ENCODE peak calls at places on chromosomes 13 and 19, in four cellular contexts. One of them, this sample, is unnamed.

GRCh38 chr13:75666646-75667351 is 30.7 kb downstream of the LMO7 start:
- DNase-seq in fibroblast of lung: peak; percentile 57
- DNase-seq in AG04450: no peak
- DNase-seq in colonic mucosa: no peak
- DNase-seq in this sample: no peak

GRCh38 chr19:54439174-54439851 is 9.7 kb upstream of the LENG8 start:
- DNase-seq in fibroblast of lung: peak; percentile 28
- DNase-seq in AG04450: no peak
- DNase-seq in colonic mucosa: no peak
- DNase-seq in this sample: no peak

GRCh38 chr13:72891423-72891822 is 109.5 kb downstream of the PIBF1 start:
- DNase-seq in fibroblast of lung: no peak
- DNase-seq in AG04450: no peak
- DNase-seq in colonic mucosa: no peak
- DNase-seq in this sample: no peak

GRCh38 chr13:78256479-78256878 is 337.8 kb upstream of the EDNRB start:
- DNase-seq in fibroblast of lung: no peak
- DNase-seq in AG04450: no peak
- DNase-seq in colonic mucosa: peak; percentile 30
- DNase-seq in this sample: no peak

GRCh38 chr13:23375007-23375971 is 58.2 kb downstream of the SACS start:
- DNase-seq in fibroblast of lung: peak; percentile 94
- DNase-seq in AG04450: peak; percentile 84
- DNase-seq in colonic mucosa: peak; percentile 96
- DNase-seq in this sample: peak; percentile 85

GRCh38 chr13:75511226-75511625 is 26.4 kb downstream of the COMMD6 start:
- DNase-seq in fibroblast of lung: no peak
- DNase-seq in AG04450: no peak
- DNase-seq in colonic mucosa: no peak
- DNase-seq in this sample: no peak

GRCh38 chr13:41458187-41458938 is 1.0 kb downstream of the RGCC start:
- DNase-seq in fibroblast of lung: peak; percentile 18
- DNase-seq in AG04450: no peak
- DNase-seq in colonic mucosa: peak; percentile 32
- DNase-seq in this sample: no peak

GRCh38 chr13:68257111-68257842 is 1027.1 kb upstream of the PCDH9 start:
- DNase-seq in fibroblast of lung: peak; percentile 51
- DNase-seq in AG04450: no peak
- DNase-seq in colonic mucosa: no peak
- DNase-seq in this sample: peak; percentile 47

GRCh38 chr19:2982556-2982955 is 5.2 kb downstream of the TLE6 start:
- DNase-seq in fibroblast of lung: no peak
- DNase-seq in AG04450: no peak
- DNase-seq in colonic mucosa: no peak
- DNase-seq in this sample: no peak

GRCh38 chr13:79722885-79723445 is 242.0 kb downstream of the NDFIP2 start:
- DNase-seq in fibroblast of lung: no peak
- DNase-seq in AG04450: no peak
- DNase-seq in colonic mucosa: no peak
- DNase-seq in this sample: no peak

GRCh38 chr19:46221981-46222610 is 7.4 kb upstream of the IGFL1 start:
- DNase-seq in fibroblast of lung: peak; percentile 39
- DNase-seq in AG04450: no peak
- DNase-seq in colonic mucosa: no peak
- DNase-seq in this sample: no peak

GRCh38 chr19:36113895-36114762 is 546 bp downstream of the POLR2I start:
- DNase-seq in fibroblast of lung: peak; percentile 33
- DNase-seq in AG04450: no peak
- DNase-seq in colonic mucosa: no peak
- DNase-seq in this sample: no peak

GRCh38 chr13:24865158-24865557 is 101.2 kb downstream of the RNF17 start:
- DNase-seq in fibroblast of lung: peak; percentile 43
- DNase-seq in AG04450: no peak
- DNase-seq in colonic mucosa: no peak
- DNase-seq in this sample: no peak

GRCh38 chr19:46587861-46588260 is 13.3 kb upstream of the CALM3 start:
- DNase-seq in fibroblast of lung: no peak
- DNase-seq in AG04450: no peak
- DNase-seq in colonic mucosa: no peak
- DNase-seq in this sample: no peak

GRCh38 chr19:54106716-54107115 is 4.1 kb downstream of the NDUFA3 start:
- DNase-seq in fibroblast of lung: no peak
- DNase-seq in AG04450: no peak
- DNase-seq in colonic mucosa: no peak
- DNase-seq in this sample: no peak

GRCh38 chr19:3368848-3369336 is 2.5 kb downstream of the NFIC start:
- DNase-seq in fibroblast of lung: peak; percentile 55
- DNase-seq in AG04450: no peak
- DNase-seq in colonic mucosa: no peak
- DNase-seq in this sample: no peak

GRCh38 chr19:4267101-4267900 is 11.8 kb upstream of the SHD start:
- DNase-seq in fibroblast of lung: peak; percentile 39
- DNase-seq in AG04450: no peak
- DNase-seq in colonic mucosa: peak; percentile 67
- DNase-seq in this sample: no peak

GRCh38 chr19:19554074-19555023 is 16.3 kb downstream of the CILP2 start:
- DNase-seq in fibroblast of lung: peak; percentile 35
- DNase-seq in AG04450: no peak
- DNase-seq in colonic mucosa: peak; percentile 57
- DNase-seq in this sample: no peak

GRCh38 chr19:45670670-45671453 is 2.8 kb downstream of the GIPR start:
- DNase-seq in fibroblast of lung: peak; percentile 72
- DNase-seq in AG04450: peak; percentile 36
- DNase-seq in colonic mucosa: peak; percentile 97
- DNase-seq in this sample: no peak

GRCh38 chr13:105464249-105464648 is 1071.2 kb downstream of the EFNB2 start:
- DNase-seq in fibroblast of lung: no peak
- DNase-seq in AG04450: no peak
- DNase-seq in colonic mucosa: no peak
- DNase-seq in this sample: no peak

GRCh38 chr13:107365466-107366215 is 797.7 kb upstream of the ARGLU1 start:
- DNase-seq in fibroblast of lung: peak; percentile 50
- DNase-seq in AG04450: peak; percentile 26
- DNase-seq in colonic mucosa: no peak
- DNase-seq in this sample: no peak

GRCh38 chr13:110458594-110459365 is 102.7 kb downstream of the RAB20 start:
- DNase-seq in fibroblast of lung: no peak
- DNase-seq in AG04450: no peak
- DNase-seq in colonic mucosa: no peak
- DNase-seq in this sample: no peak

GRCh38 chr19:38293281-38293680 is 10.8 kb upstream of the C19orf33 start:
- DNase-seq in fibroblast of lung: no peak
- DNase-seq in AG04450: no peak
- DNase-seq in colonic mucosa: no peak
- DNase-seq in this sample: no peak

GRCh38 chr13:113726961-113727411 is 32.0 kb upstream of the TMEM255B start:
- DNase-seq in fibroblast of lung: peak; percentile 35
- DNase-seq in AG04450: no peak
- DNase-seq in colonic mucosa: no peak
- DNase-seq in this sample: no peak

GRCh38 chr19:16370671-16371391 is 46.2 kb downstream of the KLF2 start:
- DNase-seq in fibroblast of lung: no peak
- DNase-seq in AG04450: no peak
- DNase-seq in colonic mucosa: no peak
- DNase-seq in this sample: no peak

GRCh38 chr13:53165201-53165600 is 136.6 kb downstream of the OLFM4 start:
- DNase-seq in fibroblast of lung: no peak
- DNase-seq in AG04450: no peak
- DNase-seq in colonic mucosa: no peak
- DNase-seq in this sample: no peak

GRCh38 chr13:75079226-75079625 is 402.7 kb downstream of the TBC1D4 start:
- DNase-seq in fibroblast of lung: peak; percentile 57
- DNase-seq in AG04450: peak; percentile 10
- DNase-seq in colonic mucosa: no peak
- DNase-seq in this sample: no peak

GRCh38 chr19:21568816-21569496 is 63.6 kb downstream of the ZNF429 start:
- DNase-seq in fibroblast of lung: peak; percentile 92
- DNase-seq in AG04450: no peak
- DNase-seq in colonic mucosa: peak; percentile 93
- DNase-seq in this sample: no peak
- H3K4me3 ChIP-seq in fibroblast of lung: peak overlapping the region; percentile 52
- H3K4me3 ChIP-seq in AG04450: no peak overlapping the region
- H3K4me3 ChIP-seq in colonic mucosa: peak overlapping the region; percentile 30
- H3K4me3 ChIP-seq in this sample: no peak overlapping the region

DNA sequence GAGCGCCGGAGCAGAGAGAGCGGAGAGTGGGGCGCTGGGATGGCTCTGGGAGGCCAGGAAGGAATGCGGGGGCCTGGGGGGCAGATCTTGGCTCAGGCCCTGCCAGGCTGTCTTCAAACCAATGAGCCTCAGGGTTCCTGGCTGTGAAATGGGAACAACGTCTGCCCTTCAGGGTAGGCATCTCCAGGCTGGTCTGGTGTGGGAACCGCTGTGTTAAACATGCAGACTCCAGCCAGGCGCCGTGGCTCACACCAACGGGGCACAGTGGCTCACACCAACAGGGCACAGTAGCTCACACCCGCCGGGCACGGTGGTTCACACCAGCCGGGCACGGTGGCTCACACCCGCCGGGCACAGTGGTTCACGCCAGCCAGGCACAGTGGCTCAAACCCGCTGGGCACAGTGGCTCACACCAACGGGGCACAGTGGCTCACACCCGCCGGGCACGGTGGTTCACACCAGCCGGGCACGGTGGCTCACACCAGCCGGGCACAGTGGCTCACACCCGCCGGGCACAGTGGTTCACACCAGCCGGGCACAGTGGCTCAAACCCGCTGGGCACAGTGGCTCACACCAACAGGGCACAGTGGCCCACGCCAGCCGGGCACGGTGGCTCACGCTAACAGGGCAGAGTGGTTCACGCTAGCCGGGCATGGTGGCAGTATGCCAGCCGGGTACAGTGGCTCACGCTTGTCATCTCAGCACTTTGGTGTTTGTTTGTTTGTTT is 40.1 kb downstream of the EFNA2 start:
- DNase-seq in fibroblast of lung: no peak
- DNase-seq in AG04450: no peak
- DNase-seq in colonic mucosa: no peak
- DNase-seq in this sample: no peak
- H3K4me3 ChIP-seq in fibroblast of lung: no peak overlapping the region
- H3K4me3 ChIP-seq in AG04450: peak overlapping the region; percentile 35
- H3K4me3 ChIP-seq in colonic mucosa: no peak overlapping the region
- H3K4me3 ChIP-seq in this sample: peak overlapping the region; percentile 47

GRCh38 chr13:21322304-21322965 is 136.7 kb downstream of the ZDHHC20 start:
- DNase-seq in fibroblast of lung: no peak
- DNase-seq in AG04450: no peak
- DNase-seq in colonic mucosa: no peak
- DNase-seq in this sample: no peak

GRCh38 chr13:21326155-21327030 is 132.7 kb downstream of the ZDHHC20 start:
- DNase-seq in fibroblast of lung: peak; percentile 24
- DNase-seq in AG04450: peak; percentile 7
- DNase-seq in colonic mucosa: peak; percentile 41
- DNase-seq in this sample: peak; percentile 8

GRCh38 chr13:21328201-21328600 is 130.9 kb downstream of the ZDHHC20 start:
- DNase-seq in fibroblast of lung: no peak
- DNase-seq in AG04450: no peak
- DNase-seq in colonic mucosa: no peak
- DNase-seq in this sample: no peak

GRCh38 chr13:21322988-21323387 is 136.1 kb downstream of the ZDHHC20 start:
- DNase-seq in fibroblast of lung: no peak
- DNase-seq in AG04450: no peak
- DNase-seq in colonic mucosa: no peak
- DNase-seq in this sample: no peak

DNA sequence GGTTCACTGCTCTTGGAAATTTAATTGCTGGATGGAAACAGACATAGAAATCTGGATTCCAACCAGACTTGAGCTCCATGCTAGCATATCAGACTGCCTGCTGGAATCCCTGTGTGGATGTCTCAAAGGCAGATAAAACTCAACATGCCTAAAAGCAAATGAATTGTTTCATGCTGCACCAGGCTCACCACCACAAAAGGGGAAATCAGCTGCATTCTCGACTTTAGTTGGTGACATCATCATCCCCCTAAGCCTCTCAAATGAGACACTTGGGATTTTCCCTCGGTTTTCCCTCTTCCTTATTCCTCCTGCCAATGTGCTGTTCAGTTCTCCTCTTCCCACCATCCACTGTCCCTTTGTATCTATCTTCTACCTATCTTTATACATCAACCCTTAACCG is 134.3 kb downstream of the ZDHHC20 start:
- DNase-seq in fibroblast of lung: no peak
- DNase-seq in AG04450: no peak
- DNase-seq in colonic mucosa: no peak
- DNase-seq in this sample: no peak
- H3K4me3 ChIP-seq in fibroblast of lung: no peak overlapping the region
- H3K4me3 ChIP-seq in AG04450: no peak overlapping the region
- H3K4me3 ChIP-seq in colonic mucosa: no peak overlapping the region
- H3K4me3 ChIP-seq in this sample: no peak overlapping the region

GRCh38 chr19:50556236-50557008 is 11.8 kb downstream of the LRRC4B start:
- DNase-seq in fibroblast of lung: peak; percentile 58
- DNase-seq in AG04450: peak; percentile 16
- DNase-seq in colonic mucosa: peak; percentile 67
- DNase-seq in this sample: peak; percentile 1

GRCh38 chr19:50558449-50558848 is 9.8 kb downstream of the LRRC4B start:
- DNase-seq in fibroblast of lung: no peak
- DNase-seq in AG04450: no peak
- DNase-seq in colonic mucosa: no peak
- DNase-seq in this sample: no peak

GRCh38 chr19:50555447-50556235 is 12.6 kb downstream of the LRRC4B start:
- DNase-seq in fibroblast of lung: no peak
- DNase-seq in AG04450: no peak
- DNase-seq in colonic mucosa: no peak
- DNase-seq in this sample: no peak

GRCh38 chr19:50558039-50558438 is 10.2 kb downstream of the LRRC4B start:
- DNase-seq in fibroblast of lung: no peak
- DNase-seq in AG04450: no peak
- DNase-seq in colonic mucosa: no peak
- DNase-seq in this sample: no peak

DNA sequence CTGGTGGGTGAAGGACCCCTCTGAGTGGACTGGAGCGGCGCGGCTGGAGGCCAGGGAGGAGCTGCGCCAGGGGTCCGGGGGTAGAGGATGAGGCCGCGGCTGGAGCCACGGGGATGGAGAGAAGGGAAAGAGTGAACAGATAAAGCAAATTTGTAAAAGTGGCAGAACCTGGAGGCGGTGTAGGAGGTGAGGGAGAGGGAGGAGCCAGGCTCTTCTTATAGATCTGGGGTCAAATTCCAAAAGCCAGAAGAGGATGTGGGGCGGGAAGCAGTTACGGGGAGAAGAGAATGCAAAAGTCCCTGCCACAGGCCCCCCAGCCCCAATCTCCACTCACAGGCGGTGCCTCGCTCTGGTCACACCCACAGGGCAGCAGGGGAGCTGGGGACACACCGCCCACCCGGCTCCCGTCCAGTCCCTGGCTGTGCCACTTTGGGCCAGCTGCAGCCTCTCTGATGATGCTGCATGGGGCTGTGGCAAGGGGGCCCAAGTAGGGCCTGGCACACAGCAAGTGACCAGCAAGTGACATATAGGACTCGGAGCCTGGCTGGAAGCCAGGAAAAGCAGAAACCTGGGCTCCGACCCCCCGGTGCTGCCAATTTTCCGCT is 11.1 kb downstream of the LRRC4B start:
- DNase-seq in fibroblast of lung: no peak
- DNase-seq in AG04450: no peak
- DNase-seq in colonic mucosa: no peak
- DNase-seq in this sample: no peak
- H3K4me3 ChIP-seq in fibroblast of lung: no peak overlapping the region
- H3K4me3 ChIP-seq in AG04450: no peak overlapping the region
- H3K4me3 ChIP-seq in colonic mucosa: no peak overlapping the region
- H3K4me3 ChIP-seq in this sample: no peak overlapping the region